ENCODE peak calls at places on chromosomes 12 and 14, in nine cellular contexts. I is HFF-Myc, T is LoVo, G is left kidney, C is sciatic nerve, Z is NCI-H2107, H is NCI-H187, V is tibial nerve, X is memory B cell. L is an unnamed sample.

GRCh38 chr12:48999371-49000131 is at the start of gene DDN:
- DNase-seq in X (peak; percentile 43), I (no peak), H (peak; percentile 32), T (no peak), G (peak; percentile 81), C (no peak), Z (no peak), V (no peak), L (no peak)

GRCh38 chr12:98645572-98646067 is 530 bp downstream of the APAF1 start:
- DNase-seq in H (no peak), V (no peak), Z (no peak), G (peak; percentile 51), I (no peak), X (no peak), C (no peak), T (peak; percentile 30), L (peak; percentile 53)

GRCh38 chr12:125678589-125678993 is 613.4 kb downstream of the AACS start:
- DNase-seq in T (no peak), I (no peak), X (no peak), C (no peak), H (no peak), V (no peak), G (no peak), Z (no peak), L (no peak)

GRCh38 chr12:109099426-109100020 is 2.1 kb downstream of the UNG start:
- DNase-seq in H (no peak), C (no peak), T (no peak), X (no peak), V (no peak), I (no peak), G (peak; percentile 18), Z (no peak), L (no peak)

GRCh38 chr12:104582739-104583138 is 126.0 kb downstream of the CHST11 start:
- DNase-seq in X (peak; percentile 74), Z (no peak), I (no peak), T (no peak), H (no peak), G (peak; percentile 74), V (no peak), C (no peak), L (no peak)

GRCh38 chr12:52608826-52609630 is 7.8 kb upstream of the KRT72 start:
- DNase-seq in G (no peak), X (no peak), I (no peak), T (no peak), C (no peak), Z (no peak), H (no peak), V (no peak), L (no peak)

GRCh38 chr12:22858849-22859569 is 234.0 kb downstream of the ETNK1 start:
- DNase-seq in I (no peak), V (no peak), T (no peak), C (no peak), H (no peak), X (no peak), Z (no peak), G (no peak), L (no peak)

GRCh38 chr14:69038449-69039286 is 59.6 kb upstream of the ACTN1 start:
- DNase-seq in T (no peak), Z (no peak), X (no peak), C (no peak), V (no peak), I (peak; percentile 63), H (no peak), G (peak; percentile 57), L (no peak)

GRCh38 chr14:90842726-90843125 is 26.5 kb upstream of the TTC7B start:
- DNase-seq in Z (no peak), H (no peak), G (no peak), V (no peak), T (no peak), C (no peak), X (no peak), I (no peak), L (no peak)

GRCh38 chr14:50560929-50561280 is 960 bp downstream of the ATL1 start:
- DNase-seq in X (no peak), H (peak; percentile 58), C (peak; percentile 92), V (peak; percentile 81), I (no peak), Z (peak; percentile 76), G (peak; percentile 87), T (peak; percentile 59), L (peak; percentile 85)

GRCh38 chr14:36317650-36318049 is 2.8 kb downstream of the MBIP start:
- DNase-seq in V (no peak), T (peak; percentile 82), G (no peak), X (no peak), I (no peak), H (no peak), C (no peak), Z (no peak), L (no peak)

GRCh38 chr12:122880668-122881067 is 15.3 kb downstream of the VPS37B start:
- DNase-seq in G (peak; percentile 87), C (no peak), Z (peak; percentile 13), X (no peak), I (no peak), T (no peak), H (peak; percentile 42), V (no peak), L (peak; percentile 59)

GRCh38 chr14:72545411-72546311 is 348.2 kb downstream of the DPF3 start:
- DNase-seq in C (no peak), I (no peak), X (no peak), H (no peak), V (no peak), Z (no peak), T (no peak), G (peak; percentile 35), L (peak; percentile 63)

GRCh38 chr12:120228041-120228290 is 27.1 kb upstream of the RPLP0 start:
- DNase-seq in C (no peak), T (no peak), Z (no peak), G (no peak), H (no peak), X (no peak), I (no peak), V (no peak), L (no peak)

GRCh38 chr12:79710707-79711483 is 20.1 kb upstream of the PAWR start:
- DNase-seq in X (no peak), I (no peak), V (no peak), Z (no peak), G (peak; percentile 42), C (no peak), H (no peak), T (no peak), L (no peak)

GRCh38 chr12:122527478-122527944 is 462 bp downstream of the KNTC1 start:
- DNase-seq in T (no peak), I (no peak), X (peak; percentile 23), V (no peak), H (no peak), G (peak; percentile 59), C (no peak), Z (no peak), L (no peak)

GRCh38 chr12:68259318-68259940 is 6.0 kb upstream of the IL22 start:
- DNase-seq in G (no peak), I (no peak), Z (no peak), C (no peak), H (no peak), T (no peak), X (no peak), V (no peak), L (no peak)

GRCh38 chr14:68727315-68728078 is 65.4 kb downstream of the ZFP36L1 start:
- DNase-seq in C (no peak), V (no peak), X (no peak), H (no peak), Z (no peak), I (no peak), T (no peak), G (peak; percentile 80), L (no peak)

GRCh38 chr14:75234173-75234855 is 44.3 kb upstream of the FOS start:
- DNase-seq in H (no peak), C (no peak), I (no peak), X (no peak), Z (no peak), T (peak; percentile 44), V (no peak), G (no peak), L (no peak)

GRCh38 chr14:54922598-54922997 is 20.0 kb upstream of the GCH1 start:
- DNase-seq in H (no peak), G (no peak), X (no peak), I (no peak), Z (no peak), T (no peak), C (no peak), V (no peak), L (no peak)

GRCh38 chr12:51973560-51973959 is 22.1 kb downstream of the ACVR1B start:
- DNase-seq in Z (no peak), I (no peak), G (no peak), V (no peak), H (no peak), C (no peak), T (no peak), X (no peak), L (no peak)

GRCh38 chr12:88624911-88625310 is 44.6 kb upstream of the KITLG start:
- DNase-seq in H (no peak), G (no peak), X (no peak), C (no peak), V (no peak), T (no peak), Z (no peak), I (no peak), L (no peak)

GRCh38 chr12:104828015-104828414 is 130.1 kb downstream of the SLC41A2 start:
- DNase-seq in G (no peak), Z (no peak), I (no peak), C (no peak), H (no peak), X (no peak), T (no peak), V (no peak), L (peak; percentile 33)

GRCh38 chr12:15152864-15153263 is 68.4 kb downstream of the RERG start:
- DNase-seq in Z (no peak), X (no peak), G (no peak), C (no peak), H (no peak), I (no peak), V (no peak), T (peak; percentile 41), L (no peak)

GRCh38 chr14:33480589-33481184 is 470.2 kb downstream of the EGLN3 start:
- DNase-seq in G (no peak), Z (no peak), V (no peak), C (no peak), X (no peak), I (no peak), T (no peak), H (no peak), L (no peak)

GRCh38 chr14:35050652-35051051 is 4.6 kb downstream of the FAM177A1 start:
- DNase-seq in G (no peak), I (peak; percentile 20), H (no peak), Z (no peak), X (no peak), V (no peak), C (no peak), T (no peak), L (no peak)

GRCh38 chr12:74021937-74022336 is 515.7 kb upstream of the ATXN7L3B start:
- DNase-seq in G (peak; percentile 84), H (peak; percentile 11), C (peak; percentile 62), Z (no peak), X (no peak), V (no peak), T (peak; percentile 54), I (peak; percentile 3), L (peak; percentile 32)

GRCh38 chr12:90399317-90399716 is 555.7 kb downstream of the CCER1 start:
- DNase-seq in G (peak; percentile 5), H (peak; percentile 25), I (no peak), C (no peak), T (no peak), X (no peak), Z (no peak), V (no peak), L (no peak)

GRCh38 chr12:57483466-57483865 is 3.8 kb upstream of the ARHGAP9 start:
- DNase-seq in C (no peak), I (no peak), V (no peak), Z (no peak), X (no peak), T (no peak), G (no peak), H (no peak), L (no peak)

GRCh38 chr14:104280085-104280901 is 141.9 kb downstream of the KIF26A start:
- DNase-seq in C (peak; percentile 43), V (no peak), G (no peak), H (no peak), T (no peak), X (no peak), I (no peak), Z (no peak), L (no peak)

GRCh38 chr14:32710351-32711102 is 228.2 kb upstream of the NPAS3 start:
- DNase-seq in Z (no peak), G (no peak), I (no peak), V (no peak), X (no peak), C (no peak), T (no peak), H (no peak), L (no peak)